ENCODE peak calls at places on chromosomes 13 and 19, in five cellular contexts. One of them, this sample, is unnamed.

GRCh38 chr19:40954573-40954972 is 36.5 kb upstream of the CYP2B6 start:
- DNase-seq in neural progenitor cell: no peak
- DNase-seq in heart right ventricle: no peak
- DNase-seq in A549: no peak
- DNase-seq in gastrocnemius medialis: no peak
- DNase-seq in this sample: no peak

GRCh38 chr19:55178781-55179569 is 1.1 kb downstream of the SYT5 start:
- DNase-seq in neural progenitor cell: peak
- DNase-seq in heart right ventricle: peak
- DNase-seq in A549: peak
- DNase-seq in gastrocnemius medialis: no peak
- DNase-seq in this sample: no peak

GRCh38 chr19:15251749-15252397 is 19.6 kb upstream of the EPHX3 start:
- DNase-seq in neural progenitor cell: peak
- DNase-seq in heart right ventricle: peak
- DNase-seq in A549: peak
- DNase-seq in gastrocnemius medialis: peak
- DNase-seq in this sample: peak

GRCh38 chr19:342801-343421 is 1.7 kb downstream of the MIER2 start:
- DNase-seq in neural progenitor cell: no peak
- DNase-seq in heart right ventricle: peak
- DNase-seq in A549: no peak
- DNase-seq in gastrocnemius medialis: peak
- DNase-seq in this sample: peak

GRCh38 chr19:53047379-53047778 is 2.8 kb downstream of the ERVV-2 start:
- DNase-seq in neural progenitor cell: no peak
- DNase-seq in heart right ventricle: no peak
- DNase-seq in A549: no peak
- DNase-seq in gastrocnemius medialis: no peak
- DNase-seq in this sample: peak

GRCh38 chr19:2846180-2846935 is 5.1 kb downstream of the ZNF555 start:
- DNase-seq in neural progenitor cell: no peak
- DNase-seq in heart right ventricle: no peak
- DNase-seq in A549: no peak
- DNase-seq in gastrocnemius medialis: peak
- DNase-seq in this sample: no peak

GRCh38 chr13:45713106-45713690 is 11.1 kb downstream of the CBY2 start:
- DNase-seq in neural progenitor cell: no peak
- DNase-seq in heart right ventricle: no peak
- DNase-seq in A549: no peak
- DNase-seq in gastrocnemius medialis: no peak
- DNase-seq in this sample: peak

GRCh38 chr19:30217461-30217860 is 154.7 kb upstream of the ZNF536 start:
- DNase-seq in neural progenitor cell: no peak
- DNase-seq in heart right ventricle: no peak
- DNase-seq in A549: no peak
- DNase-seq in gastrocnemius medialis: no peak
- DNase-seq in this sample: no peak

GRCh38 chr13:59458908-59459579 is 704.7 kb downstream of the DIAPH3 start:
- DNase-seq in neural progenitor cell: peak
- DNase-seq in heart right ventricle: peak
- DNase-seq in A549: no peak
- DNase-seq in gastrocnemius medialis: no peak
- DNase-seq in this sample: no peak

GRCh38 chr19:17393914-17394313 is at the start of gene CCDC194:
- DNase-seq in neural progenitor cell: no peak
- DNase-seq in heart right ventricle: no peak
- DNase-seq in A549: no peak
- DNase-seq in gastrocnemius medialis: no peak
- DNase-seq in this sample: no peak

GRCh38 chr13:73608157-73608516 is 526.1 kb downstream of the KLF12 start:
- DNase-seq in neural progenitor cell: no peak
- DNase-seq in heart right ventricle: no peak
- DNase-seq in A549: no peak
- DNase-seq in gastrocnemius medialis: no peak
- DNase-seq in this sample: no peak

GRCh38 chr19:14916848-14917247 is 24.4 kb upstream of the OR7C2 start:
- DNase-seq in neural progenitor cell: no peak
- DNase-seq in heart right ventricle: no peak
- DNase-seq in A549: peak
- DNase-seq in gastrocnemius medialis: no peak
- DNase-seq in this sample: no peak

GRCh38 chr13:35797946-35798345 is 321.5 kb upstream of the MAB21L1 start:
- DNase-seq in neural progenitor cell: no peak
- DNase-seq in heart right ventricle: no peak
- DNase-seq in A549: no peak
- DNase-seq in gastrocnemius medialis: no peak
- DNase-seq in this sample: no peak
- H3K4me3 ChIP-seq in neural progenitor cell: no peak
- H3K4me3 ChIP-seq in heart right ventricle: no peak
- H3K4me3 ChIP-seq in A549: no peak
- H3K4me3 ChIP-seq in gastrocnemius medialis: no peak
- H3K4me3 ChIP-seq in this sample: no peak

DNA sequence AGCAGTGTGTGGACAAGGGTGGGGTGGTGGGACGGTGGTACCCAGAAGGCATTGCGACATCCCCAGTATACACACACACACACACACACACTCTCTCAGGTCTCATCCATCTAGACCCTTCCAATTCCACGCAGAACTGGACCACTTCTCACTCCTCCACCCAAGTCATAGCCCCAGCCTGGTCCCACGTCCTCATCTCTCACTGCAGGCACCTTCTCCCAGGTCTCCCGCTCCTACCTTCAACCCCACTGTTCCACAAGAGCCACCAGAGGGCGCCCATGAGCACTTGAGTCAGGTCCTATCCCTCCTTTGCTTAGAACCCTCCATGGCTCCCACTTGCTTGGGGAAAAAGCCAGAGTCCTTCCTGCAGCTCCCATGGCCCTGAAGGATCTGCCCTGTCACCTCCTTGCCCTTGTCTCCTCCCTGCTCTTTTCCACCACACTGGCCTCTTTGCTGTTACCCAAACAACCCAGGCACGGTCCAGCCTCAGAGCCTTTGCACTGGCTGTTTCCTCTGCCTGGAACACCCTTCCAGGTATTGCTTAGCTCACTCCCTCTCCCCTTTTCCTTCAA is 62.6 kb downstream of the IER2 start:
- DNase-seq in neural progenitor cell: peak
- DNase-seq in heart right ventricle: peak
- DNase-seq in A549: peak
- DNase-seq in gastrocnemius medialis: no peak
- DNase-seq in this sample: peak
- TF ChIP-seq CTCF in neural progenitor cell: peak
- TF ChIP-seq CTCF in heart right ventricle: peak
- TF ChIP-seq CTCF in A549: peak
- TF ChIP-seq CTCF in gastrocnemius medialis: peak
- TF ChIP-seq CTCF in this sample: no peak

DNA sequence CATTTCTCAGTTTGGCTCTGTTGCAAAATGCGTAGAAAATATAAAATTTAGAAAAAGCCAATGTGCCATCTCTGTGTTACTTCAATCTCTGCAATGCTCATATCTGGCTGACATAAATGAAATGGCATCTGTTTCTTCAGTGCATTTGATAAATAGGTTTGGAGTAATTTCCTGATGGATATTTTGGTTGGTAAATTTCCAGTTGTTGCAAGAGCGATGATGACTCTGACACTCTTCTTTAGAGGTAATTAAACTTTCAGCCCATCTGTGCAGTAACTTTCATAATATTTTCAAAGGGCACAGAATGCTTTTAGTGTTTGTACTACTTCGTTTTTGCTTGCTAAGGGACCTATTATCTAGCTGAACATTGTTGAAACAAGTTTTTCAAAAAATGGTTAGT is 1286.4 kb downstream of the PCDH9 start:
- DNase-seq in neural progenitor cell: no peak
- DNase-seq in heart right ventricle: no peak
- DNase-seq in A549: no peak
- DNase-seq in gastrocnemius medialis: no peak
- DNase-seq in this sample: no peak
- H3K4me3 ChIP-seq in neural progenitor cell: no peak
- H3K4me3 ChIP-seq in heart right ventricle: peak
- H3K4me3 ChIP-seq in A549: no peak
- H3K4me3 ChIP-seq in gastrocnemius medialis: no peak
- H3K4me3 ChIP-seq in this sample: no peak

DNA sequence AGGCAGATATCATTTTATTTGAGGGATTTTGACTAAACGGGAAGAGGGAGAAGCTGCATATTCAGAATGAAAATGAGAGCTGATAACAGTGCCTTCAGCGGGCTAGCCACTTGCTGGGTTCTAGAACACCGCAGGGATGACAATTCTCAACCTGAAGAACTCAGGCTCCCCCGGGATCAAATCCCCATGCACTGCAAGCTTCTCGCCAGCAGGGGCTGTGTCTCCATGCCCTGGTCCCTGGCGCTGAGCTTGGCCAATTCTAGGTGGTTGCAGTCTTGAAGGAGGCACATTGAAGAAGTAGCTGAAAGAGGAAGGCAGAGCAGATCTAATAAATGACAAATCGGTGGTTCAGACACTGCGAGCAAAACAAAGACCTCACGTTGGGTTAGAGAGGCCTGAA is 128.7 kb downstream of the UQCRFS1 start:
- DNase-seq in neural progenitor cell: peak
- DNase-seq in heart right ventricle: no peak
- DNase-seq in A549: peak
- DNase-seq in gastrocnemius medialis: no peak
- DNase-seq in this sample: peak
- TF ChIP-seq CTCF in neural progenitor cell: peak
- TF ChIP-seq CTCF in heart right ventricle: no peak
- TF ChIP-seq CTCF in A549: peak
- TF ChIP-seq CTCF in gastrocnemius medialis: peak
- TF ChIP-seq CTCF in this sample: no peak

GRCh38 chr13:30796833-30797601 is 61.7 kb downstream of the ALOX5AP start:
- DNase-seq in neural progenitor cell: no peak
- DNase-seq in heart right ventricle: no peak
- DNase-seq in A549: no peak
- DNase-seq in gastrocnemius medialis: no peak
- DNase-seq in this sample: peak
- H3K4me3 ChIP-seq in neural progenitor cell: no peak
- H3K4me3 ChIP-seq in heart right ventricle: no peak
- H3K4me3 ChIP-seq in A549: no peak
- H3K4me3 ChIP-seq in gastrocnemius medialis: peak
- H3K4me3 ChIP-seq in this sample: no peak